ENCODE peak calls at places on chromosomes 13 and 19, in eight cellular contexts. R, G, F, M, Y, N, O and E are unnamed samples. For H3K4me1, the result is how much of the 10 kb centered on the place peaks cover.

GRCh38 chr13:75544681-75545333 is 4.8 kb upstream of the UCHL3 start:
- DNase-seq in R (no peak), G (peak), F (no peak), M (no peak), Y (no peak), N (no peak), O (peak), E (no peak)

GRCh38 chr19:28567834-28568233 is 645.1 kb downstream of the UQCRFS1 start:
- DNase-seq in R (no peak), G (no peak), F (no peak), M (no peak), Y (peak), N (no peak), O (no peak), E (no peak)

GRCh38 chr19:3045885-3046603 is 16.3 kb downstream of the TLE5 start:
- DNase-seq in R (no peak), G (no peak), F (no peak), M (no peak), Y (no peak), N (peak), O (no peak), E (no peak)

GRCh38 chr13:48403151-48403631 is 9.7 kb downstream of the LPAR6 start:
- DNase-seq in R (no peak), G (no peak), F (no peak), M (no peak), Y (no peak), N (no peak), O (no peak), E (no peak)

GRCh38 chr13:27820524-27821482 is 28.5 kb downstream of the GSX1 start:
- DNase-seq in R (no peak), G (no peak), F (no peak), M (no peak), Y (no peak), N (no peak), O (no peak), E (no peak)

GRCh38 chr19:8000298-8001038 is 5.0 kb downstream of the ELAVL1 start:
- DNase-seq in R (no peak), G (no peak), F (no peak), M (no peak), Y (no peak), N (no peak), O (no peak), E (no peak)

GRCh38 chr19:2477141-2477710 is 1.3 kb downstream of the GADD45B start:
- DNase-seq in R (no peak), G (peak), F (no peak), M (peak), Y (peak), N (peak), O (no peak), E (peak)

GRCh38 chr13:106373989-106374572 is 161.4 kb downstream of the EFNB2 start:
- DNase-seq in R (no peak), G (peak), F (no peak), M (no peak), Y (no peak), N (peak), O (no peak), E (no peak)

GRCh38 chr13:40673414-40673813 is 7.0 kb upstream of the FOXO1 start:
- DNase-seq in R (no peak), G (no peak), F (no peak), M (no peak), Y (no peak), N (no peak), O (no peak), E (no peak)

GRCh38 chr13:105908581-105908980 is 626.9 kb downstream of the EFNB2 start:
- DNase-seq in R (no peak), G (peak), F (no peak), M (no peak), Y (no peak), N (no peak), O (no peak), E (no peak)

GRCh38 chr13:32846020-32846451 is 170.2 kb upstream of the KL start:
- DNase-seq in R (no peak), G (no peak), F (no peak), M (no peak), Y (no peak), N (no peak), O (no peak), E (no peak)

GRCh38 chr19:44142014-44142523 is 715 bp downstream of the ZNF234 start:
- DNase-seq in R (no peak), G (peak), F (no peak), M (no peak), Y (no peak), N (no peak), O (peak), E (no peak)

GRCh38 chr19:19524053-19524452 is 4.7 kb upstream of the YJEFN3 start:
- DNase-seq in R (no peak), G (no peak), F (no peak), M (no peak), Y (no peak), N (no peak), O (no peak), E (no peak)

GRCh38 chr13:52195052-52195837 is 35.8 kb upstream of the NEK3 start:
- DNase-seq in R (peak), G (peak), F (peak), M (peak), Y (peak), N (peak), O (no peak), E (no peak)

GRCh38 chr19:39444598-39445257 is 654 bp upstream of the SUPT5H start:
- DNase-seq in R (no peak), G (peak), F (no peak), M (no peak), Y (no peak), N (no peak), O (no peak), E (no peak)

GRCh38 chr13:23630349-23631093 is 60.3 kb downstream of the TNFRSF19 start:
- DNase-seq in R (no peak), G (peak), F (no peak), M (no peak), Y (no peak), N (no peak), O (peak), E (no peak)

DNA sequence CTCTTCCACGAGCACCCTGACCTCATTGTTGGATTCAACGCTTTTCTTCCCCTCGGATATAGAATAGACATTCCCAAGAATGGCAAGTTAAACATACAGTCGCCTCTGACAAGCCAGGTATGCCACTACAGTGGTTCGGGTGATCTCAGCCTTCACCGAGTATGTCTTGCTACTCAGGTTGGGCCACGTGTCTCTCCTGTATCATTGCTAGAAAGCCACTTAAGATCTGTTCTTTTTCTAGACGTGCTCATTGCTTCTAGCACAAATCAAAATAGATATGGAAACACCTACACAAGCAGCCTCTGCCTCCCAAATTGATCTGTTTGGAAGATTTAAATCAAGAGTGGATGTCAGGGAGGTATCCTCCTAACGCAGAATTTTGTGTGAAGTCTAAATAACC is 2.3 kb downstream of the SIN3B start:
- DNase-seq in R (no peak), G (no peak), F (no peak), M (no peak), Y (no peak), N (no peak), O (no peak), E (no peak)
- H3K4me1 ChIP-seq in R (under half), G (under half), F (under half), M (under half), Y (under half), N (under half), O (under half), E (under half)

GRCh38 chr19:12838893-12839656 is 760 bp downstream of the MAST1 start:
- DNase-seq in R (no peak), G (no peak), F (no peak), M (no peak), Y (no peak), N (no peak), O (no peak), E (no peak)

GRCh38 chr19:12840091-12841079 is 2.1 kb downstream of the MAST1 start:
- DNase-seq in R (no peak), G (peak), F (no peak), M (peak), Y (no peak), N (no peak), O (no peak), E (peak)

GRCh38 chr19:12836529-12836863 is 1.8 kb upstream of the MAST1 start:
- DNase-seq in R (no peak), G (no peak), F (no peak), M (no peak), Y (no peak), N (no peak), O (no peak), E (no peak)

GRCh38 chr19:12837225-12837624 is 1.1 kb upstream of the MAST1 start:
- DNase-seq in R (no peak), G (no peak), F (no peak), M (no peak), Y (no peak), N (no peak), O (no peak), E (no peak)

DNA sequence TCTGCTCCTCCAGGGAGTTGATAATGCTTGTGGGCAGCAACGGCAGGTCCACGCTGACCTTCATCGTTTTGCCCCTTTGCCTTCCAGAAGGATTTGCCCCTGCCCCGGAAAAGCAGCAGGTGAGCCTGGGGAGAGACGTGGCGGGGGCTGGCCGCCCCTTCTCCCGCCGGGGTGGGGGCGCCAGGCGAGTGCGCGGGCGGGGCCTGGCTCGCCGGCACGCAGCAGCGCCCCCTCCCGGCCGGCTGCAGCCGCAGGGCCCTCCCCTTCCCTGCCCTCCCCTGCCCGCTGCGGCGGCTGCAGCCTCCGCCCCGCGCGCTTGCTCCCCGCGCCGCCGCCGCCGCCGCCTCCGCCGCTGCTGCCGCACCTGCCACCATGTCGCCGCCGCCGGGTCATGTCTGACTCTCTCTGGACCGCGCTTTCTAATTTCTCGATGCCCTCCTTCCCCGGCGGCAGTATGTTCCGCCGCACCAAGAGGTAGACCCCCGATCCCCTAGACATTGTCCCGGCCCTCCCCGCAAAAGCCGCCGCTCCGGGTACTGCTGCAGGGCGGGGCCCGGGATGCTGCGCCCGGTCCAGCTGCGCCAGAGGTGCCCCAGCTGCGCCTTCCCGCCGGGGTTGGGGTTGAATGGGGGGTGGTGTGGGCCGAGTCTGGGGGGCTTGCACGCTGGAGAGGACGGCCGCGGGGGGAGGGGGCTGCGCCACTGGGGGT is at the start of gene MAST1:
- DNase-seq in R (no peak), G (no peak), F (no peak), M (peak), Y (no peak), N (no peak), O (no peak), E (no peak)
- H3K4me1 ChIP-seq in R (under half), G (under half), F (under half), M (under half), Y (under half), N (under half), O (under half), E (under half)

GRCh38 chr19:18230941-18231734 is 4.9 kb upstream of the PDE4C start:
- DNase-seq in R (no peak), G (no peak), F (no peak), M (no peak), Y (no peak), N (no peak), O (no peak), E (no peak)

GRCh38 chr19:18231775-18232174 is 5.5 kb upstream of the PDE4C start:
- DNase-seq in R (no peak), G (no peak), F (no peak), M (no peak), Y (no peak), N (no peak), O (no peak), E (no peak)

GRCh38 chr19:18227781-18228271 is 1.6 kb upstream of the PDE4C start:
- DNase-seq in R (no peak), G (no peak), F (no peak), M (no peak), Y (no peak), N (no peak), O (no peak), E (no peak)

GRCh38 chr19:18229474-18229873 is 3.2 kb upstream of the PDE4C start:
- DNase-seq in R (no peak), G (no peak), F (no peak), M (no peak), Y (no peak), N (no peak), O (no peak), E (no peak)

GRCh38 chr19:18229915-18230314 is 3.7 kb upstream of the PDE4C start:
- DNase-seq in R (no peak), G (no peak), F (no peak), M (no peak), Y (no peak), N (no peak), O (no peak), E (no peak)
- H3K4me1 ChIP-seq in R (under half), G (under half), F (under half), M (under half), Y (under half), N (under half), O (under half), E (under half)

GRCh38 chr19:50821248-50821612 is 2.4 kb downstream of the KLK1 start:
- DNase-seq in R (no peak), G (no peak), F (no peak), M (no peak), Y (no peak), N (no peak), O (no peak), E (no peak)
- H3K4me1 ChIP-seq in R (under half), G (under half), F (under half), M (under half), Y (under half), N (under half), O (under half), E (under half)

DNA sequence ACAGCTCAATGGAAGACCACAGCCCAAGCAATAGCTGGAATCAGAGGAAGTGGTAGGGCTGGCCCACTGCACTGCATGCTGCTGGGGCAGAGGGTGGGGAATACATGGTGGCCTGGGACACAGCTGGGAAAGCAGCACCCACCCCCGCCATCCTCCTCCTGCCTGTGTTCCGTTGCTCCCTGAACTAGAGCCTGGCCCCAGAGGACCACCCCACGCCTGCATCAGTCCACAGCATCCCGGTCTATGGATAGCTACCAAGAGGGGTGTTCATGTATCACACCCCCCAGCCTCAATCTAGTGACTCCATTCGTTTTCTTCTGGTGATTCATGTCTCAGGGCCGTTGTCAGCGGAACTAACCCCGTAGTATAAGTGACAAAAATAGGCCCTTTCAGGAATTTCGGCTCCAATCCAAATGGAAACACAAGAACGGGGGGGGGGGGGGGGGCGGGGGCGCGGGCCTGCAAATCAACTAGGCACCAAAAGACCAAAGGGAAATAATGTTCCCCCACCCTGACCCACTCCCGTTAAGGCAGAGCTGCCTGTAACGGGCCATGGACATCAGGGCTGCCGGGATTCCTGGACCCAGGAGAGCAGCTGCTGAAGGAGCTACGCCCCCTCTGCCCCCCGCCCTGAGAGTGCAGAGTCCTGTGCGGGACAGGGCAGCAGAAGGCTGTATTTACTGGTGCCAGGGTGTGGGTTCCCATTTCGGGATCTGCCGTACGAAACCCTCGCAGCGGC is 18.9 kb upstream of the EPHX3 start:
- DNase-seq in R (no peak), G (peak), F (no peak), M (no peak), Y (peak), N (peak), O (no peak), E (peak)
- H3K4me1 ChIP-seq in R (half or more), G (half or more), F (under half), M (half or more), Y (half or more), N (under half), O (under half), E (half or more)

DNA sequence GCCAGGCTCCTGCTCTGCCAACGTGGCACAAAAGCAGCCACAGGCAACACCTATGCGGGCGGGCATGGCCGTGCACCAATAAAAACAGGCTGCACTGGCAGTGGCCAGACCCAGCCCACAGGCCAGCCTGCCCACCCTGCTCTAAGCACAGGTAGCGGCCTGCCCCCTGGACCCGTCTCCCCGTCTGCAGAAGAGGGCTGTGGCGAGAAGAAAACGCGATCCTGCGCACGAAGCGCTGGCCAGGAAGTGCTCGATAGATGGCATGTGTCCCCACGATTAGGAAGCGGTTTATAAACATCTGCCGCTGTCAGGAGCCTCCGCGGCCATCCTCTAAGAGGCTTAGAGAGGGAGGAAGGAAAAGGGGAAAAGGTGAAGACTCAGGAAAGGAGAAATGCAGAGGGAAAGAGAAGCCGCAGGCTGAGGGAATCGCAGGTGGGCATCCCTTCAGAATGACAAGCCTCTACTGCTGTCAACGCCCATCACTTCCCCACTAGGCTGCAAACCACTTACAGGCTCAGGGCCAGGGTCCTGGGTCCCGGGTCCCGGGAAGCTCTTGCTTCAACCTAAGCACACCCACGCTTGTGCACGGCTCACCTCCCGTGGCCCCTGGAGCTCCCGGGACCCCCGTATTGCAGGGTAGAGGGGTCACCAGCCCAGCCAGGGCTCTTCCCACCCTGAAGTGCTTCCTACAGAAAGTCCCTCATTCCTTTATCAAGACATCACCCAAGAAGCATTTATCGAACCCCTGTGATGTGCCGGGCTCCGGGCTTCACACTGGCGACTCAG is 10.5 kb downstream of the MLLT1 start:
- DNase-seq in R (no peak), G (no peak), F (no peak), M (no peak), Y (no peak), N (no peak), O (no peak), E (no peak)
- H3K4me1 ChIP-seq in R (half or more), G (under half), F (under half), M (half or more), Y (under half), N (under half), O (half or more), E (under half)

GRCh38 chr19:54100560-54100959 is at the start of gene OSCAR:
- DNase-seq in R (no peak), G (no peak), F (no peak), M (peak), Y (no peak), N (no peak), O (peak), E (no peak)

GRCh38 chr19:54094601-54095000 is 6.0 kb downstream of the OSCAR start:
- DNase-seq in R (no peak), G (no peak), F (no peak), M (no peak), Y (no peak), N (no peak), O (no peak), E (no peak)

GRCh38 chr19:54096642-54097106 is 3.9 kb downstream of the OSCAR start:
- DNase-seq in R (no peak), G (peak), F (no peak), M (no peak), Y (no peak), N (no peak), O (no peak), E (no peak)

DNA sequence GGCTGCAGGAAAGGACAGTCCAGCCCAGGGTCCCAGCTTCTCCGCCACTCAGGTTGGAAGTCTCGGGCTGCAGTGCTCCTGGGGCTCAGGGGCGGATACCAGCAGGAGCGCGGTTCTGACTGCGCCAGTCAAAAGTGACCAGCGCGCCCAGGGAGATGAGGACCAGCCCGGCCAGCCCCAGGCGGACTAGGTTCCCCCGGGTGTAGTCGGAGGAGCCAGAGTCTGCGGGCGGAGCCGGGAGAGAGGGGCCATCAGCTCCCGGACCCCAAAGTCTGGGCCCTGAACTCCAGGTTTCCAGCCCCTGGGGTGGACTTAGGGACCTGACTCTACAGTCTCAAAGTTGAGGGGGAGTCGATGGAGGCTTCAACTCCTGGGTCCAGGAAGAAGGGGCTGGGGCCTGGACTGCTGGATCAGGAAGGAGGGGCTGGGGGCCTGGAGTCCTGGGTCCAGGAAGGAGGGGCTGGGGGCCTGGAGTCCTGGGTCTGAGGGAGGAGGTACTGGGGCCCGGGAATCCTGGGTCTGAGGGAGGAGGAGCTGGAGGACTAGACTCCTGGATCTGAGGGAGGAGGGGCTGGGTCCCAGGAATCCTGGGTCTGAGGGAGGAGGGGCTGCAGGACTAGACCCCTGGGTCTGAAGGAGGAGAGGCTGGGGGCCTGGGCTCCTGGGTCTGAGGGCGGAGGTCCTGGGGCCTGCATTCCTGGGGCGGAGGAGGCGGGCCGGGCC is 5.3 kb downstream of the OSCAR start:
- DNase-seq in R (no peak), G (no peak), F (no peak), M (no peak), Y (no peak), N (no peak), O (no peak), E (no peak)
- H3K4me1 ChIP-seq in R (under half), G (under half), F (under half), M (under half), Y (under half), N (under half), O (under half), E (under half)